ENCODE peak calls at places on chromosomes 5 and 9, in six cellular contexts. K, Y, T, G, B and C are unnamed samples. For H3K27me3, the result is how much of the 10 kb centered on the place peaks cover.

GRCh38 chr5:133992429-133993151 is 12.2 kb downstream of the VDAC1 start:
- DNase-seq in T (no peak), B (no peak), Y (no peak), K (no peak), G (no peak), C (no peak)

GRCh38 chr5:112848116-112848811 is 12.8 kb upstream of the SRP19 start:
- DNase-seq in B (peak), Y (no peak), G (no peak), K (no peak), T (peak), C (no peak)

GRCh38 chr9:80644044-80644443 is 1045.3 kb downstream of the TLE1 start:
- DNase-seq in G (no peak), Y (no peak), K (no peak), B (no peak), T (no peak), C (no peak)

GRCh38 chr9:5529683-5530221 is 19.4 kb downstream of the PDCD1LG2 start:
- DNase-seq in B (no peak), T (no peak), G (no peak), Y (no peak), K (no peak), C (no peak)

GRCh38 chr5:127875235-127876021 is 172.2 kb downstream of the CCDC192 start:
- DNase-seq in T (peak), Y (no peak), B (no peak), K (no peak), G (peak), C (peak)

GRCh38 chr5:109656829-109657228 is 32.9 kb upstream of the MAN2A1 start:
- DNase-seq in B (peak), G (peak), Y (peak), K (peak), T (peak), C (peak)

GRCh38 chr5:171816666-171817065 is 31.0 kb downstream of the SMIM23 start:
- DNase-seq in Y (no peak), K (no peak), G (no peak), T (no peak), B (no peak), C (no peak)

GRCh38 chr5:14182761-14183160 is 39.6 kb downstream of the TRIO start:
- DNase-seq in Y (no peak), G (no peak), T (no peak), K (no peak), B (no peak), C (no peak)

GRCh38 chr9:132673355-132673754 is 3.1 kb downstream of the GTF3C4 start:
- DNase-seq in B (no peak), G (no peak), T (peak), K (no peak), Y (no peak), C (no peak)

GRCh38 chr5:95285406-95285761 is 490 bp upstream of the MCTP1 start:
- DNase-seq in B (no peak), G (no peak), T (no peak), K (no peak), Y (no peak), C (no peak)

GRCh38 chr9:93456504-93456903 is 3.1 kb upstream of the FAM120AOS start:
- DNase-seq in Y (no peak), T (no peak), B (peak), K (no peak), G (no peak), C (no peak)

GRCh38 chr9:93962561-93963440 is 7.6 kb upstream of the BARX1 start:
- DNase-seq in B (peak), Y (peak), T (peak), K (peak), G (peak), C (peak)

GRCh38 chr5:91456928-91457571 is 73.9 kb upstream of the ARRDC3 start:
- DNase-seq in B (no peak), T (no peak), G (no peak), K (no peak), Y (no peak), C (no peak)

GRCh38 chr9:83630938-83631457 is 8.1 kb downstream of the IDNK start:
- DNase-seq in G (no peak), Y (no peak), K (no peak), B (no peak), T (no peak), C (no peak)

GRCh38 chr5:39411051-39411450 is 13.7 kb downstream of the DAB2 start:
- DNase-seq in K (no peak), Y (no peak), G (no peak), B (no peak), T (peak), C (no peak)

GRCh38 chr5:179343902-179344300 is 1.4 kb downstream of the ADAMTS2 start:
- DNase-seq in T (peak), B (no peak), K (no peak), Y (no peak), G (no peak), C (peak)

GRCh38 chr5:158785397-158785796 is 314.3 kb downstream of the EBF1 start:
- DNase-seq in Y (no peak), B (no peak), T (peak), K (no peak), G (no peak), C (no peak)

GRCh38 chr5:56422060-56422762 is 189.1 kb upstream of the ANKRD55 start:
- DNase-seq in B (no peak), T (no peak), Y (peak), G (peak), K (no peak), C (no peak)

GRCh38 chr9:8880031-8880430 is 1080.5 kb upstream of the DMAC1 start:
- DNase-seq in Y (no peak), G (no peak), K (no peak), B (no peak), T (no peak), C (no peak)

GRCh38 chr5:59673438-59674058 is 220.0 kb downstream of the PDE4D start:
- DNase-seq in G (no peak), K (no peak), Y (no peak), T (peak), B (peak), C (no peak)

GRCh38 chr5:121573844-121574243 is 277.8 kb upstream of the FTMT start:
- DNase-seq in B (no peak), K (no peak), T (peak), G (no peak), Y (no peak), C (no peak)

GRCh38 chr5:134100283-134101011 is 14.0 kb upstream of the TCF7 start:
- DNase-seq in G (no peak), K (peak), B (no peak), Y (no peak), T (peak), C (peak)

GRCh38 chr9:91395553-91396470 is 27.8 kb downstream of the NFIL3 start:
- DNase-seq in Y (no peak), K (no peak), G (no peak), B (peak), T (peak), C (no peak)

GRCh38 chr5:9456435-9457042 is 89.3 kb downstream of the SEMA5A start:
- DNase-seq in G (no peak), K (no peak), Y (no peak), T (peak), B (no peak), C (no peak)

GRCh38 chr5:138955013-138955660 is 80.0 kb upstream of the LRRTM2 start:
- DNase-seq in Y (no peak), G (no peak), B (no peak), T (no peak), K (no peak), C (no peak)

GRCh38 chr9:105331755-105332154 is 87.3 kb downstream of the SLC44A1 start:
- DNase-seq in B (no peak), K (no peak), Y (no peak), T (no peak), G (no peak), C (no peak)

GRCh38 chr5:54514841-54515432 is 2.6 kb upstream of the SNX18 start:
- DNase-seq in B (no peak), Y (no peak), T (peak), G (no peak), K (no peak), C (no peak)

DNA sequence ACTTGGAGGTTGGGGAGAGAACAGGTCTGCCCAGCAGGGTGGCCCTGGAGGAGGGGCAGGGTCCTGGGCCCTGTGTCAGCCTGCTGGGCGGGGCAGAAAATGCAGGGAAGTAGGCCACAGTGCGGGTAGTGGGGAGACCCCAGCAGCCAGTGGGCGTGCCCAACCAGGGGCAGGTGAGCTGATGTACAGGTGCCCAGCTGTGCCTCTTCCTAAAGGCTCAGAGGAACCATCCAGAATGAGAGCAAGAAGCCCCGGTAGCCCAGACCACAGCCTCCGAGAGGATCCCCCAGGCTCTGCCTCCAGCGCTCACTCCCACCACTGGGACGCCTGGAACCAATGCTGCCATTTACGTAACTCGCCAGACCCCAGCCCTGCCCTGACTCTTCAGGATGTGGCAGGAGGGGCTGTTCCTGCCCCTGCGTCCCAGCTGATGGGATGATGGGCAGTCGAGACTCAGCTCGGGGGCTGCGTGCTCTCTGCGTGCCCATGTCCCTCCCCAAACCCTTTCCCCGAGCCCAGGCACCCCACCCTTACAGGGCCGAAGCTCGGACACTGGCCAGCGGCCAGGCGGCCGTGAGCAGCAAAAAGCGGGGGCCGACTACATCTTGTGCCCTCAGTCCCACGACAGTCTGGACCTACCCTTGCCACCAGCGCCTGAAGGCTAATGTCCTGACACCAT is 17.9 kb upstream of the QRFP start:
- DNase-seq in B (no peak), Y (no peak), T (no peak), K (no peak), G (no peak), C (no peak)
- H3K27me3 ChIP-seq in B (under half), Y (under half), T (under half), K (under half), G (under half), C (under half)

DNA sequence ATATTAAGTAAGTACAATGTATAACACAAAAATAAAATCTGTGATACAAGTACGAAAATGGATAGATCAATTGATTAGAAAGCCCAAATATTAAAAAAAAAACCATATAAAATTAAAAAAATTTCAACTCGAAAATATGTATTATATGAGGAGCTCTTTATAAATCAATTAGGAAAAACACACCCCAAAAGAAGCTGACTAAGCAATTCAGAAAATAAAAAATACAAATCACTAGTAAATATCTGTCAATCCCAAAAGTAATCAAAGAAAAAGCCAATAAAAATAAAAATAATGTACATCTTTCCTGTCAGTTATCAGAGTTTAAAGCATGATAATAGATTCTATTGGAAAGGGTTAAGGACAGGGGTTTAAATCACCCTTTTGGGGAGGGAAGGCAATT is 10.2 kb upstream of the ACSL6 start:
- DNase-seq in Y (no peak), B (no peak), K (no peak), T (no peak), G (no peak), C (no peak)
- H3K27me3 ChIP-seq in Y (under half), B (under half), K (under half), T (under half), G (under half), C (under half)

GRCh38 chr5:73153513-73153912 is 19.5 kb upstream of the TMEM174 start:
- DNase-seq in T (no peak), K (no peak), Y (no peak), G (no peak), B (no peak), C (no peak)

GRCh38 chr5:73149540-73149939 is 23.5 kb upstream of the TMEM174 start:
- DNase-seq in Y (no peak), K (no peak), T (no peak), B (no peak), G (no peak), C (no peak)

GRCh38 chr5:73152411-73153388 is 20.3 kb upstream of the TMEM174 start:
- DNase-seq in K (no peak), Y (no peak), T (no peak), B (no peak), G (no peak), C (no peak)

GRCh38 chr5:73150872-73151271 is 22.1 kb upstream of the TMEM174 start:
- DNase-seq in T (no peak), G (no peak), K (no peak), Y (no peak), B (no peak), C (peak)

GRCh38 chr5:73151733-73152410 is 21.1 kb upstream of the TMEM174 start:
- DNase-seq in T (peak), K (no peak), G (no peak), Y (no peak), B (no peak), C (no peak)
- H3K27me3 ChIP-seq in T (under half), K (under half), G (under half), Y (under half), B (under half), C (under half)

DNA sequence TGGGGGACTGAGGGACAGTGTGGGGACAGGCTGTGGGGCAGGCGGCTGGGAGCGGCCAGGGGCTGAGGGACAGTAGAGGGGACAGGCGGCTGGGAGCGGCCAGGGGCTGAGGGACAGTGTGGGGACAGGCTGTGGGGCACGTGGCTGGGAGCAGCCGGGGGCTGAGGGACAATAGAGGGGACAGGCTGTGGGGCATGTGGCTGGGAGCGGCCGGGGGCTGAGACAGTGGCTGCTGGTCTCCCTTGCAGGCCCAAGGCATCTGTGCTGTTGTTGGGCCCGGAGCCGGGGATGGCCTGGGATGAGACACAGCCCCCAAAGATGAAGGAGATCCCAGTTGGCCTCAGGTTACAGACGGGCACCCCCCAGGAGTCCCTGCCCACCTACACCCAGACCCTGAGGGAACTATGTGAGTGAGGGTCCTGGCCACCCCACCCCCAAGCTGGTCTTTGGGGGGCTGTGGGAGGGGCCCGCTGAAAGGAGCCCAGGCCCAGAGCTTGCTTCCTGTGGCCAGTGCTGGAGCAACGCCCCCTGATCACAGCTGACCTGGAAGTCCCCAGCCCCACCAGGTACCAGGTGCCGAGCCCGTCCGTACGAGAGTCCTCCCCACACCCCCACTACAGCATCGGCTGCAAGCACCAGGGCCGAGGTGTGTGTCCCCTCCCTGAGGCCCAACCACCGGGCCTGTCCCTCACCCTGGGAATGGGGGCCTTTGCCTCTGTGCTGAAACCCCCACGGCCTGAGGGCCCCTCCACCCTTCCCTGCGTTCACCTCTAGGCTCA is 593 bp downstream of the STPG3 start:
- DNase-seq in K (no peak), G (no peak), Y (no peak), T (no peak), B (no peak), C (no peak)
- H3K27me3 ChIP-seq in K (under half), G (under half), Y (under half), T (under half), B (under half), C (under half)